ENCODE peak calls at places on chromosomes 16 and 17, in six cellular contexts. C is A549; T is mammary epithelial cell; K is CD8-positive, alpha-beta T cell; M is CD4-positive, alpha-beta T cell; E is cardiac muscle cell. A is an unnamed sample.

GRCh38 chr17:61863801-61864126 is 436 bp upstream of the BRIP1 start:
- DNase-seq in T (no peak), M (no peak), K (no peak), C (no peak), E (no peak), A (no peak)

GRCh38 chr16:69563605-69564580 is 1.9 kb upstream of the NFAT5 start:
- DNase-seq in K (peak; percentile 41), E (no peak), C (peak; percentile 46), M (peak; percentile 11), T (peak; percentile 85), A (peak; percentile 49)

GRCh38 chr16:77548766-77549165 is 113.9 kb upstream of the ADAMTS18 start:
- DNase-seq in E (no peak), M (no peak), C (no peak), T (no peak), K (no peak), A (no peak)

GRCh38 chr16:79856581-79856980 is 256.0 kb upstream of the MAF start:
- DNase-seq in M (no peak), C (no peak), T (no peak), E (no peak), K (no peak), A (no peak)

GRCh38 chr17:48704521-48704920 is 17.8 kb downstream of the PRAC1 start:
- DNase-seq in C (no peak), T (no peak), E (no peak), M (no peak), K (no peak), A (no peak)

GRCh38 chr16:70482624-70483023 is 28.2 kb downstream of the FCSK start:
- DNase-seq in M (no peak), C (no peak), K (no peak), T (peak; percentile 13), E (no peak), A (no peak)

GRCh38 chr17:47120521-47121095 is 68.5 kb downstream of the CDC27 start:
- DNase-seq in E (no peak), M (no peak), T (no peak), C (no peak), K (no peak), A (no peak)

GRCh38 chr16:59854846-59855439 is 1120.8 kb upstream of the GOT2 start:
- DNase-seq in K (no peak), C (no peak), T (no peak), M (no peak), E (no peak), A (no peak)

GRCh38 chr17:16339959-16340358 is 13.3 kb downstream of the CENPV start:
- DNase-seq in M (no peak), C (peak; percentile 87), K (no peak), E (no peak), T (no peak), A (no peak)

GRCh38 chr17:75047398-75048098 is 523 bp downstream of the KCTD2 start:
- DNase-seq in M (no peak), E (peak; percentile 31), K (peak; percentile 40), C (no peak), T (no peak), A (no peak)

GRCh38 chr16:11320170-11320569 is 25.1 kb upstream of the RMI2 start:
- DNase-seq in C (no peak), T (no peak), M (no peak), E (no peak), K (no peak), A (no peak)

GRCh38 chr17:58113947-58114346 is 30.7 kb downstream of the DYNLL2 start:
- DNase-seq in C (no peak), K (no peak), T (no peak), E (no peak), M (no peak), A (no peak)

GRCh38 chr16:56549744-56550385 is 15.0 kb upstream of the MT4 start:
- DNase-seq in M (no peak), K (no peak), C (no peak), E (no peak), T (peak; percentile 69), A (peak; percentile 39)

GRCh38 chr17:28363186-28363585 is 1.8 kb downstream of the SEBOX start:
- DNase-seq in T (no peak), E (no peak), M (no peak), K (no peak), C (no peak), A (no peak)

GRCh38 chr16:56513972-56514371 is 5.9 kb downstream of the BBS2 start:
- DNase-seq in C (peak; percentile 81), E (peak; percentile 31), M (peak; percentile 19), K (peak; percentile 49), T (peak; percentile 59), A (peak; percentile 26)

GRCh38 chr16:29021471-29021870 is 36.6 kb downstream of the LAT start:
- DNase-seq in K (no peak), T (no peak), C (no peak), M (no peak), E (no peak), A (no peak)

GRCh38 chr17:82864721-82865240 is 25.0 kb upstream of the ZNF750 start:
- DNase-seq in C (no peak), M (no peak), T (no peak), K (no peak), E (no peak), A (no peak)
- H3K27ac ChIP-seq in C (no peak overlapping the region), M (peak overlapping the region; percentile 85), T (no peak overlapping the region), K (peak overlapping the region; percentile 54), E (peak overlapping the region; percentile 92), A (no peak overlapping the region)

DNA sequence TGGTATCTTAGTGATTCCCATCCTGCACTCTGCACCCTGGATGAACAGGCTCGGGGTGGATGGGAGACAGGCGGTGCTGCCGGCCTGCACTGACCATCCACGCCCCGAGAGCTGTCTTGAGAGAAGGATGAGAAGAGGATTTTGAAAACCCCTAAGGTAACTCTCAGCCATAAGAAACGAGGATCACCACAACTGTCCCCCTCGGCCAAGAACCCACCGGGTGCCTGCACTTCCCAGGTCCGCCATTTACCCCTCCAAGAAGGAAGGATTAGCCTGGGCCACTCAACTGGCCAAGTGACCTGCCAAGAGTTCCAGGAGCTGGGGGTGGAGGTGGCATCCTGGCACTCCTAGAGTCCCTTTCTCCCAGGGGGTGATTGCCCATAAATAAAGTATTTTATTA is 302.4 kb upstream of the TNRC6C start:
- DNase-seq in C (no peak), M (no peak), K (no peak), E (no peak), T (no peak), A (no peak)
- H3K27ac ChIP-seq in C (no peak overlapping the region), M (no peak overlapping the region), K (no peak overlapping the region), E (no peak overlapping the region), T (no peak overlapping the region), A (no peak overlapping the region)

DNA sequence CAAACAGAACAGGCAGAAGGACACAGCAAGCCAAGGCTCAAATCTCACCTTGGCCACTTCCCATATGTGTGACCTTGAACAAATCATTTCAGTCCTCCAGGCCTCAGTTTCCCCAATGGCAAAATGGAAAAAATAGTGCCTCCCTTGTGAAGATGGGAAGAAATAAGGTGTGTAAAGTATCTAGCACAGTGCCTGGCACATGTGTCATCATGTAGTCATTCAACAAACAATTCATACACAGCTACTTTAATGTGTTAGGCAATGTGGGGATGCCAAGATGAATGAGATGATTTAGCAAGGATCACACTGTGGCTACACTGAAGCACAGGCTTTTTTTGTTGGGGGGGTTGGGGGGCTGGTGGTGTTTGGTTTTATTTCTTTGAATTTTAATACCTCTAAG is 13.3 kb downstream of the SRCIN1 start:
- DNase-seq in T (no peak), K (no peak), M (no peak), E (no peak), C (no peak), A (no peak)
- H3K27ac ChIP-seq in T (no peak overlapping the region), K (no peak overlapping the region), M (no peak overlapping the region), E (no peak overlapping the region), C (no peak overlapping the region), A (no peak overlapping the region)

DNA sequence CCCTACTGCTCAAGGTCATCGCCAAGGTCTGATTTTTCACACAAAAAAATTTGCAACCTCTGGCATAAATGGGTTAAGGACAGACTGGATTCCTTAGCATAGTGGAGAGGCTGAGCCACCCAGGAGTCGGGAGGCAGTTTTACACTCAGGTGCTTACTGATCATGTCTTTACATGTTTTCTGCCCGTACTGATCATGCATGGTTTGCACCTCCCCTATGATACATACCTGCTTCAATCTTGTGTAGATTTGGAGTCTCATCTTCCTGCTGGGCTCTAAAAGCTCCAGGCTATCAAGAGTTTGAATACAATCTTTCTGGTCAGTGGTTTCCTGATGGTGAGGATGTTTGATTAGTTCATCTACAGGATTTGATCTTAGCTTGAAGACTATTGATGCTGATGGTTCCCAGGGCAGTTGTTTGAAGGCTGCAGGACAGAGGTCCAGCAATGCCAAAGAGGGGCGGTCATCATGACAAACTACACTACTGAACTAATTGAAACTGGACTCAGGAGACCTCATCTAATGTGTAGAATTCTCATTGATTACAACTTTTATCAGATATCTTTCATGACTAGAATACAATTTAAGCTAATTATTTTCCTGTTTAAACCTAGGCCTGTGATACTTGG is 6.9 kb downstream of the C1QBP start:
- DNase-seq in M (no peak), K (no peak), E (no peak), T (peak; percentile 76), C (no peak), A (peak; percentile 70)
- H3K27ac ChIP-seq in M (no peak overlapping the region), K (no peak overlapping the region), E (peak overlapping the region; percentile 62), T (peak overlapping the region; percentile 31), C (no peak overlapping the region), A (peak overlapping the region; percentile 77)

DNA sequence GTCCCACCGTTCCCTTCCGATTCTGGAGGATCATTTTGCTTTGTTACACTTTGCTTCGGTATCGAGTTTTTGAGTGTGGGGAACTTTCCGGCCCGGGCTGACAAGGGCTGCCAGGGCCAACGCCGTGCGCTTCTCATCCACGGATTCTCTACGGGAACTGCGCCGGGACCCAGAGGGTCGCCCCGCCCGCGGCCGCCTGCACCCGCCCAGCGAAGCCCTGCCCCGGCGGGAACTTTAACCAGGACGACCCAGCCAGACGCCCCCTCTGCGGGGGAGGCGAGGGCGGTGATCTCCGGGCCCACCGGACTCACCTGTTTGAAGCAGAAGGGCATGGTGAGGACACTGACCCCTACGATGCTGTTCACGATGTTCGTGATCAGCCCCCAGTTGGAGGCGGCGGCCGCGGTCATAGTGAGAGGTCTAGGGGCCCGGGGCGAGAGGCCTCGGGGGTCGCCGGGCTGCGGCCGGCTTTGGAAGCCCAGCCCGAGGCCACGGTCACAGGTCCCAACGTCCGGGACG is 536 bp downstream of the SLC38A10 start:
- DNase-seq in E (no peak), M (no peak), C (no peak), T (peak; percentile 9), K (peak; percentile 16), A (no peak)
- H3K27ac ChIP-seq in E (peak overlapping the region; percentile 34), M (peak overlapping the region; percentile 85), C (peak overlapping the region; percentile 92), T (peak overlapping the region; percentile 45), K (peak overlapping the region; percentile 85), A (peak overlapping the region; percentile 74)

A was measured in epithelial cell of prostate.